ENCODE peak calls at places on chromosomes 5 and 9, in eight cellular contexts. A, V, X, C, Z, P, W and N are unnamed samples.

GRCh38 chr5:174108765-174109164 is 63.3 kb downstream of the NSG2 start:
- DNase-seq in A (no peak), X (no peak), C (no peak), Z (no peak), V (no peak), P (no peak), W (no peak), N (no peak)

GRCh38 chr5:66960373-66961137 is 236.0 kb downstream of the CD180 start:
- DNase-seq in C (peak; percentile 65), A (peak; percentile 32), W (peak; percentile 23), X (no peak), P (no peak), Z (peak; percentile 5), V (no peak), N (no peak)

GRCh38 chr9:99925542-99925941 is 19.1 kb downstream of the STX17 start:
- DNase-seq in Z (no peak), V (no peak), C (no peak), X (no peak), P (no peak), W (no peak), A (no peak), N (no peak)

GRCh38 chr9:120403543-120403856 is 176.5 kb downstream of the CDK5RAP2 start:
- DNase-seq in X (no peak), C (no peak), W (no peak), A (no peak), Z (no peak), V (no peak), P (no peak), N (no peak)

GRCh38 chr5:126745259-126745992 is 31.5 kb upstream of the LMNB1 start:
- DNase-seq in X (no peak), Z (no peak), A (no peak), V (no peak), W (no peak), C (no peak), P (peak; percentile 66), N (no peak)

GRCh38 chr9:33737811-33738606 is 57.4 kb upstream of the PRSS3 start:
- DNase-seq in W (peak; percentile 62), Z (peak; percentile 32), V (no peak), C (peak; percentile 55), P (peak; percentile 43), X (no peak), A (peak; percentile 63), N (peak; percentile 54)

GRCh38 chr5:135016926-135017325 is 17.1 kb downstream of the PITX1 start:
- DNase-seq in P (no peak), W (no peak), C (peak; percentile 9), Z (no peak), V (no peak), X (peak; percentile 32), A (no peak), N (peak; percentile 4)

GRCh38 chr9:18982246-18982589 is 50.8 kb downstream of the SAXO1 start:
- DNase-seq in A (no peak), X (no peak), W (no peak), C (no peak), Z (no peak), P (no peak), V (no peak), N (no peak)

GRCh38 chr9:120324996-120325642 is 254.8 kb downstream of the CDK5RAP2 start:
- DNase-seq in V (no peak), P (no peak), A (peak; percentile 5), X (no peak), C (no peak), Z (no peak), W (no peak), N (peak; percentile 37)

GRCh38 chr5:82312373-82312856 is 34.3 kb upstream of the RPS23 start:
- DNase-seq in A (peak; percentile 83), X (no peak), V (no peak), Z (peak; percentile 76), W (peak; percentile 86), C (peak; percentile 84), P (peak; percentile 55), N (peak; percentile 66)

GRCh38 chr5:27387535-27388073 is 349.2 kb upstream of the CDH9 start:
- DNase-seq in C (no peak), V (no peak), P (no peak), W (no peak), Z (no peak), A (no peak), X (no peak), N (no peak)

GRCh38 chr9:99635032-99635431 is 186.7 kb upstream of the NR4A3 start:
- DNase-seq in P (no peak), V (no peak), C (peak; percentile 54), X (no peak), W (peak; percentile 30), A (peak; percentile 60), Z (peak; percentile 1), N (no peak)

GRCh38 chr5:1669276-1670155 is 130.1 kb downstream of the MRPL36 start:
- DNase-seq in Z (no peak), C (no peak), P (no peak), X (no peak), W (no peak), V (no peak), A (no peak), N (no peak)

GRCh38 chr5:43461066-43461465 is 22.6 kb downstream of the TMEM267 start:
- DNase-seq in A (no peak), V (no peak), Z (no peak), X (no peak), W (no peak), P (no peak), C (no peak), N (no peak)

GRCh38 chr5:172276214-172276613 is 7.3 kb downstream of the UBTD2 start:
- DNase-seq in C (peak; percentile 8), X (no peak), P (peak; percentile 25), W (peak; percentile 69), V (no peak), A (peak; percentile 88), Z (no peak), N (no peak)

GRCh38 chr5:166581827-166582226 is 1709.6 kb upstream of the WWC1 start:
- DNase-seq in C (no peak), A (peak; percentile 68), Z (peak; percentile 16), W (peak; percentile 32), X (no peak), P (no peak), V (no peak), N (no peak)

GRCh38 chr9:105243015-105243686 is 1.3 kb upstream of the SLC44A1 start:
- DNase-seq in X (no peak), A (peak; percentile 80), P (peak; percentile 51), W (peak; percentile 72), V (no peak), C (peak; percentile 91), Z (no peak), N (peak; percentile 33)

GRCh38 chr5:178674334-178674733 is 47.5 kb upstream of the CLK4 start:
- DNase-seq in X (no peak), P (no peak), A (no peak), W (no peak), C (peak; percentile 21), V (no peak), Z (no peak), N (no peak)

DNA sequence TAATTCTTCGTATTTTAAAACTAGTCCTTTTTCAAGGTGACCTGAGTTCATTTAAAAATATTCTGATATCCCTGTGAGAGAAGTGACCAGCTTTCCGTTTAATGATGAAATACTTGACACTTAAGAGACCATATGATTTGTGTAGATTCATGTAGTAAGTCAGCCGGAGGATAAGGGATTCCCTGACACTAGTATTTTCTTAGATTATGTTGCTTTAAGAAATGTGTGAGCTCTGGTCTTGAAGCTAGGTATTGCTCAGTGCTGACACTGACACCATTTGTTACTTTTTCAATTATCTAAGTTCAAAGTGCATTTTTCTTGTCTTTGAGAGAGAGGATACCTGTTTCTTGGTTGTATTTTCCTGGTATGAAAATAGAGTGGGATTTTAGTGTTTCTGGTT is 4.2 kb downstream of the NIPBL start:
- DNase-seq in X (no peak), V (no peak), P (no peak), Z (no peak), A (peak; percentile 22), W (peak; percentile 19), C (no peak), N (no peak)
- H3K4me3 ChIP-seq in X (no peak overlapping the region), V (no peak overlapping the region), P (no peak overlapping the region), Z (no peak overlapping the region), A (no peak overlapping the region), W (no peak overlapping the region), C (no peak overlapping the region), N (no peak overlapping the region)

GRCh38 chr9:131098391-131099087 is 2.2 kb downstream of the AIF1L start:
- DNase-seq in A (no peak), Z (no peak), W (no peak), C (no peak), X (no peak), V (no peak), P (no peak), N (no peak)
- H3K4me3 ChIP-seq in A (no peak overlapping the region), Z (no peak overlapping the region), W (no peak overlapping the region), C (no peak overlapping the region), X (no peak overlapping the region), V (no peak overlapping the region), P (no peak overlapping the region), N (no peak overlapping the region)

GRCh38 chr9:96020822-96021615 is 145.5 kb downstream of the ERCC6L2 start:
- DNase-seq in W (peak; percentile 25), A (peak; percentile 48), V (peak; percentile 39), X (no peak), Z (no peak), C (no peak), P (no peak), N (peak; percentile 10)

GRCh38 chr9:96025995-96026572 is 150.6 kb downstream of the ERCC6L2 start:
- DNase-seq in X (no peak), A (no peak), V (no peak), C (no peak), Z (no peak), W (no peak), P (no peak), N (no peak)

GRCh38 chr9:96020300-96020821 is 144.9 kb downstream of the ERCC6L2 start:
- DNase-seq in V (no peak), C (no peak), X (no peak), W (no peak), Z (no peak), A (no peak), P (no peak), N (no peak)

GRCh38 chr9:96021616-96022444 is 146.3 kb downstream of the ERCC6L2 start:
- DNase-seq in A (no peak), P (no peak), W (no peak), Z (no peak), V (no peak), X (no peak), C (no peak), N (peak; percentile 9)

DNA sequence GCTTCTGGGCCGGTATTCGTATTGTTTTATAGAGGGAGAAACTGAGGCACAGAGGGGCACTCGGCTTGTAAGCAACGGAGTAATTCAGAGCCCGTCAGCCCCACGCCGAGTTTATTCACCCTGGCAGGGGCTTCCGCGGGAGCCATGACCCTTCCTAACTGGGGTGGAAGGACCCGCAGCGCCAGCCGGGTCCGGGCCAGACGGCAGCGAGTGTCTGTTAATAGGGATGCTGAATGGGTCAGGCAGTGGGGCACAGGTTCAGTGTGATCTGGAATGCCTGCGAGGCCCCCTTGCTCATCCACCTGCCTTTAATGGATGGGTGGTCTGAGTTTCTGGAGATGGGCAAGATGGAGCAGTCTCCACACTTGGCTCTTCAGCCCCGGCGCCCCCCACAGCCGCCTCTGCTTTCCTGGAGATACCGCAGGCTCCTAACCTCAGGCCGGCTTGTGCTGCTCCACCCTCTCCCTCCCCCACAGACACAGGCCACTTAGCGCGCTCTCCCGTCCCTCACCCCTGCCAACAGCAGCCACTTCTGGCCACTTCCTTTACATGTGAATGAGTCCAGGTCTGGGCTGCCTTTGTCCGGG is 147.0 kb downstream of the ERCC6L2 start:
- DNase-seq in V (no peak), C (no peak), Z (no peak), P (no peak), A (no peak), X (peak; percentile 70), W (no peak), N (peak; percentile 11)
- H3K4me3 ChIP-seq in V (peak overlapping the region; percentile 61), C (no peak overlapping the region), Z (no peak overlapping the region), P (no peak overlapping the region), A (no peak overlapping the region), X (peak overlapping the region; percentile 68), W (no peak overlapping the region), N (no peak overlapping the region)

GRCh38 chr9:136764301-136764891 is at the start of gene LCN15:
- DNase-seq in V (no peak), X (no peak), W (no peak), Z (no peak), C (no peak), P (no peak), A (no peak), N (no peak)
- H3K4me3 ChIP-seq in V (no peak within 1 kb of the TSS), X (no peak within 1 kb of the TSS), W (no peak within 1 kb of the TSS), Z (no peak within 1 kb of the TSS), C (no peak within 1 kb of the TSS), P (no peak within 1 kb of the TSS), A (no peak within 1 kb of the TSS), N (no peak within 1 kb of the TSS)